ENCODE peak calls at places on chromosomes 13 and 19, in ten cellular contexts. C is stimulated activated naive CD8-positive, alpha-beta T cell treated with anti-CD3 and anti-CD28 coated beads, Interleukin-15, amount 100 ng/mL, for 72 hours; G is mesothelial cell of epicardium; N is CD8-positive, alpha-beta memory T cell; W is COR-L47; O is activated CD4-positive, alpha-beta T cell treated with anti-CD3 and anti-CD28 coated beads for 36 hours; I is stimulated activated CD4-positive, alpha-beta T cell treated with anti-CD3 and anti-CD28 coated beads, Interleukin-2, amount 100 ng/mL, for 48 hours; Z is HEK293T; S is uterus; Q is cortex of kidney. K is an unnamed sample.

GRCh38 chr19:57269515-57270250 is 10.6 kb upstream of the ZNF460 start:
- DNase-seq in S (no peak), C (no peak), G (no peak), N (no peak), Z (no peak), O (no peak), W (no peak), I (no peak), Q (no peak), K (no peak)

GRCh38 chr13:91139232-91139631 is 208.3 kb upstream of the MIR17HG start:
- DNase-seq in O (no peak), W (no peak), Q (no peak), Z (no peak), C (no peak), S (no peak), I (no peak), N (no peak), G (no peak), K (no peak)

GRCh38 chr13:78700121-78700910 is 41.4 kb upstream of the OBI1 start:
- DNase-seq in W (peak), I (no peak), S (no peak), N (no peak), G (no peak), Q (no peak), O (no peak), C (no peak), Z (no peak), K (no peak)

GRCh38 chr19:10612515-10613119 is 12.7 kb upstream of the SLC44A2 start:
- DNase-seq in Q (no peak), N (no peak), W (no peak), I (no peak), G (no peak), C (no peak), S (peak), O (no peak), Z (no peak), K (no peak)

GRCh38 chr13:63517376-63517775 is 2101.7 kb upstream of the PCDH20 start:
- DNase-seq in C (no peak), Q (no peak), W (peak), G (no peak), Z (peak), I (no peak), S (no peak), N (no peak), O (no peak), K (no peak)

GRCh38 chr13:110509971-110510786 is 51.3 kb downstream of the RAB20 start:
- DNase-seq in W (no peak), I (no peak), Z (no peak), G (no peak), N (no peak), S (no peak), Q (no peak), O (no peak), C (no peak), K (no peak)

GRCh38 chr13:95571941-95572340 is 19.4 kb downstream of the CLDN10 start:
- DNase-seq in I (no peak), S (no peak), G (no peak), C (no peak), W (no peak), Q (no peak), O (no peak), N (no peak), Z (no peak), K (no peak)

GRCh38 chr13:65605386-65605785 is 1624.8 kb downstream of the PCDH9 start:
- DNase-seq in W (no peak), C (no peak), S (no peak), Q (no peak), Z (no peak), G (no peak), N (no peak), I (no peak), O (no peak), K (no peak)

GRCh38 chr13:44759222-44759721 is 183.1 kb upstream of the TSC22D1 start:
- DNase-seq in S (no peak), Z (no peak), Q (no peak), I (no peak), N (no peak), O (no peak), C (no peak), W (peak), G (no peak), K (no peak)

GRCh38 chr13:109479991-109480696 is 306.2 kb downstream of the IRS2 start:
- DNase-seq in Q (no peak), Z (no peak), W (no peak), O (no peak), G (no peak), I (no peak), C (no peak), S (no peak), N (no peak), K (no peak)

GRCh38 chr19:33953023-33953422 is 156.4 kb downstream of the KCTD15 start:
- DNase-seq in Z (no peak), Q (no peak), S (no peak), W (no peak), N (no peak), C (no peak), O (no peak), I (no peak), G (no peak), K (no peak)

GRCh38 chr13:73880365-73880764 is 253.8 kb downstream of the KLF12 start:
- DNase-seq in G (no peak), C (no peak), I (no peak), W (no peak), N (no peak), O (no peak), S (no peak), Q (no peak), Z (peak), K (no peak)

GRCh38 chr13:47890146-47890814 is 110.8 kb downstream of the SUCLA2 start:
- DNase-seq in O (peak), N (no peak), W (no peak), Q (no peak), Z (no peak), C (no peak), S (no peak), I (no peak), G (no peak), K (no peak)

GRCh38 chr13:83622422-83622784 is 259.9 kb downstream of the SLITRK1 start:
- DNase-seq in O (no peak), W (no peak), Q (no peak), S (no peak), N (no peak), G (no peak), Z (no peak), I (no peak), C (no peak), K (no peak)

GRCh38 chr19:6350688-6351087 is 10.6 kb upstream of the CLPP start:
- DNase-seq in O (no peak), Q (no peak), I (no peak), G (no peak), Z (no peak), N (no peak), W (no peak), C (no peak), S (no peak), K (no peak)

GRCh38 chr19:51354103-51354741 is 12.0 kb downstream of the ETFB start:
- DNase-seq in C (no peak), Q (no peak), I (no peak), Z (no peak), G (no peak), W (no peak), O (no peak), S (no peak), N (peak), K (no peak)

GRCh38 chr19:40597329-40597838 is 3.8 kb upstream of the LTBP4 start:
- DNase-seq in Z (no peak), G (no peak), S (no peak), I (no peak), C (no peak), N (peak), O (no peak), W (no peak), Q (no peak), K (no peak)

GRCh38 chr19:49869009-49869483 is 1.7 kb upstream of the PNKP start:
- DNase-seq in O (no peak), G (no peak), Z (no peak), W (peak), C (no peak), Q (no peak), I (no peak), S (no peak), N (no peak), K (no peak)

GRCh38 chr13:93029536-93029935 is 197.1 kb upstream of the GPC6 start:
- DNase-seq in Z (no peak), S (no peak), I (no peak), W (no peak), N (no peak), Q (no peak), G (no peak), C (no peak), O (no peak), K (no peak)

GRCh38 chr13:45411631-45412030 is 6.5 kb downstream of the SLC25A30 start:
- DNase-seq in C (no peak), G (no peak), O (no peak), Q (no peak), I (no peak), S (no peak), Z (no peak), W (no peak), N (no peak), K (no peak)

GRCh38 chr19:7916137-7916907 is 1.7 kb downstream of the TGFBR3L start:
- DNase-seq in W (peak), N (peak), G (peak), O (peak), I (peak), S (no peak), C (peak), Q (no peak), Z (no peak), K (no peak)